ENCODE peak calls at places on chromosomes 12 and 14, in four cellular contexts. S is CD4-positive, CD25-positive, alpha-beta regulatory T cell; R is left cardiac atrium; C is OCI-M1. B is an unnamed sample.
A peak's percentile ranks its signal among the peaks of the same experiment; 100 is the strongest.

GRCh38 chr12:13000616-13000934 is 510 bp upstream of the HEBP1 start:
- DNase-seq in S (no peak), R (peak; percentile 56), C (peak; percentile 67), B (no peak)

GRCh38 chr14:93858896-93859295 is 68.2 kb upstream of the FAM181A start:
- DNase-seq in S (no peak), R (no peak), C (no peak), B (no peak)

GRCh38 chr12:65881965-65882413 is 57.7 kb downstream of the HMGA2 start:
- DNase-seq in S (no peak), R (peak; percentile 78), C (peak; percentile 17), B (no peak)

GRCh38 chr14:58750321-58751269 is 112.8 kb downstream of the DACT1 start:
- DNase-seq in S (no peak), R (no peak), C (no peak), B (no peak)

GRCh38 chr12:38385492-38385864 is 68.9 kb downstream of the ALG10B start:
- DNase-seq in S (no peak), R (no peak), C (no peak), B (no peak)

GRCh38 chr12:21502164-21502496 is 541 bp downstream of the GOLT1B start:
- DNase-seq in S (no peak), R (no peak), C (peak; percentile 56), B (peak; percentile 10)

GRCh38 chr12:3054993-3055711 is 22.0 kb upstream of the TSPAN9 start:
- DNase-seq in S (no peak), R (no peak), C (no peak), B (no peak)

GRCh38 chr12:68641138-68641537 is 30.4 kb downstream of the RAP1B start:
- DNase-seq in S (peak; percentile 23), R (no peak), C (no peak), B (no peak)

GRCh38 chr12:19012965-19013364 is 116.6 kb upstream of the PLEKHA5 start:
- DNase-seq in S (no peak), R (no peak), C (no peak), B (no peak)

GRCh38 chr12:127165567-127166392 is 1101.2 kb upstream of the TMEM132C start:
- DNase-seq in S (peak; percentile 76), R (peak; percentile 91), C (peak; percentile 95), B (peak; percentile 82)

GRCh38 chr12:25959069-25959961 is 833 bp downstream of the RASSF8 start:
- DNase-seq in S (no peak), R (peak; percentile 72), C (no peak), B (no peak)

GRCh38 chr14:50091240-50091914 is 25.0 kb downstream of the VCPKMT start:
- DNase-seq in S (no peak), R (no peak), C (no peak), B (no peak)

GRCh38 chr14:51079489-51079888 is 15.4 kb downstream of the TRIM9 start:
- DNase-seq in S (no peak), R (no peak), C (no peak), B (no peak)

GRCh38 chr12:124653169-124653931 is 85.9 kb upstream of the NCOR2 start:
- DNase-seq in S (no peak), R (peak; percentile 65), C (peak; percentile 48), B (no peak)

GRCh38 chr12:68158427-68158826 is 1.1 kb downstream of the IFNG start:
- DNase-seq in S (peak; percentile 48), R (no peak), C (peak; percentile 75), B (no peak)

GRCh38 chr14:93984987-93985410 is 8.6 kb upstream of the ASB2 start:
- DNase-seq in S (no peak), R (no peak), C (peak; percentile 15), B (no peak)

GRCh38 chr14:22898302-22898894 is 15.4 kb downstream of the REM2 start:
- DNase-seq in S (no peak), R (no peak), C (no peak), B (no peak)

GRCh38 chr12:113887906-113888305 is 78.2 kb downstream of the RBM19 start:
- DNase-seq in S (no peak), R (no peak), C (no peak), B (no peak)

GRCh38 chr12:3200032-3200617 is 122.9 kb downstream of the TSPAN9 start:
- DNase-seq in S (no peak), R (peak; percentile 66), C (no peak), B (no peak)

GRCh38 chr12:3326156-3326849 is 164.7 kb upstream of the PRMT8 start:
- DNase-seq in S (no peak), R (peak; percentile 10), C (no peak), B (no peak)

GRCh38 chr12:52837781-52838736 is 3.9 kb upstream of the KRT79 start:
- DNase-seq in S (no peak), R (no peak), C (no peak), B (no peak)